ENCODE peak calls at places on chromosomes 5 and 9, in four cellular contexts. F, Z, T and P are unnamed samples.
A peak's percentile ranks its signal among the peaks of the same experiment; 100 is the strongest.

GRCh38 chr9:116087751-116088194 is 65.8 kb upstream of the PAPPA start:
- DNase-seq in Z (no peak), F (no peak), T (no peak), P (no peak)

GRCh38 chr9:114911167-114911821 is 19.1 kb downstream of the TNFSF8 start:
- DNase-seq in Z (peak; percentile 37), F (no peak), T (no peak), P (peak; percentile 33)

GRCh38 chr5:92890841-92891244 is 690.2 kb downstream of the NR2F1-AS1 start:
- DNase-seq in T (no peak), F (no peak), Z (no peak), P (no peak)

GRCh38 chr9:106869458-106869857 is 6.5 kb downstream of the ZNF462 start:
- DNase-seq in T (no peak), Z (no peak), F (no peak), P (no peak)

GRCh38 chr5:337565-338130 is 16.1 kb downstream of the AHRR start:
- DNase-seq in T (no peak), Z (peak; percentile 37), F (no peak), P (no peak)

GRCh38 chr9:131318211-131318610 is 28.7 kb downstream of the PLPP7 start:
- DNase-seq in Z (no peak), T (no peak), F (no peak), P (no peak)

GRCh38 chr5:819078-819477 is 31.7 kb downstream of the ZDHHC11 start:
- DNase-seq in Z (no peak), T (no peak), F (no peak), P (no peak)

GRCh38 chr5:53109041-53109435 is 519 bp downstream of the MOCS2 start:
- DNase-seq in Z (peak; percentile 37), T (no peak), F (no peak), P (no peak)

GRCh38 chr5:132263548-132264261 is 6.2 kb downstream of the PDLIM4 start:
- DNase-seq in Z (no peak), T (no peak), F (peak; percentile 68), P (no peak)

GRCh38 chr5:77316871-77317661 is 106.6 kb downstream of the PDE8B start:
- DNase-seq in Z (no peak), F (no peak), T (no peak), P (no peak)

GRCh38 chr5:113425909-113426308 is 8.9 kb downstream of the TSSK1B start:
- DNase-seq in T (no peak), F (no peak), Z (no peak), P (no peak)

GRCh38 chr5:82549263-82549662 is 271.1 kb upstream of the RPS23 start:
- DNase-seq in F (no peak), T (no peak), Z (no peak), P (no peak)

GRCh38 chr9:131838581-131839280 is 98.9 kb upstream of the RAPGEF1 start:
- DNase-seq in T (no peak), Z (no peak), F (no peak), P (no peak)

GRCh38 chr5:180669661-180670060 is 20.3 kb upstream of the FLT4 start:
- DNase-seq in Z (peak; percentile 28), T (no peak), F (no peak), P (no peak)

GRCh38 chr9:13524245-13524644 is 244.8 kb upstream of the MPDZ start:
- DNase-seq in Z (no peak), F (no peak), T (no peak), P (no peak)

GRCh38 chr5:110371725-110372041 is 354.8 kb downstream of the TMEM232 start:
- DNase-seq in Z (peak; percentile 65), T (no peak), F (no peak), P (no peak)

GRCh38 chr5:78809444-78809843 is 160.9 kb upstream of the LHFPL2 start:
- DNase-seq in Z (no peak), F (no peak), T (no peak), P (no peak)

GRCh38 chr5:59640411-59640810 is 253.1 kb downstream of the PDE4D start:
- DNase-seq in Z (no peak), T (no peak), F (no peak), P (no peak)

GRCh38 chr9:86434039-86434726 is 80.0 kb upstream of the TUT7 start:
- DNase-seq in T (no peak), Z (peak; percentile 63), F (peak; percentile 69), P (peak; percentile 7)

GRCh38 chr9:35981704-35982103 is 23.8 kb upstream of the OR2S2 start:
- DNase-seq in T (no peak), F (no peak), Z (no peak), P (no peak)

GRCh38 chr9:35488019-35488418 is 1.9 kb upstream of the RUSC2 start:
- DNase-seq in T (no peak), F (no peak), Z (no peak), P (no peak)

GRCh38 chr5:127216906-127217675 is 73.5 kb upstream of the MEGF10 start:
- DNase-seq in T (no peak), Z (no peak), F (no peak), P (no peak)

GRCh38 chr5:35879649-35880048 is 23.0 kb downstream of the IL7R start:
- DNase-seq in T (no peak), F (no peak), Z (no peak), P (no peak)

GRCh38 chr5:112436139-112436538 is 17.1 kb upstream of the EPB41L4A start:
- DNase-seq in F (no peak), T (no peak), Z (no peak), P (no peak)

GRCh38 chr5:35122819-35123218 is 75.1 kb upstream of the AGXT2 start:
- DNase-seq in Z (no peak), T (no peak), F (no peak), P (no peak)

GRCh38 chr9:80378669-80379293 is 807.0 kb downstream of the TLE4 start:
- DNase-seq in T (no peak), Z (no peak), F (no peak), P (no peak)

GRCh38 chr5:59039003-59039295 is 456.1 kb downstream of the RAB3C start:
- DNase-seq in T (no peak), Z (no peak), F (no peak), P (no peak)

GRCh38 chr5:55691265-55692105 is 20.6 kb downstream of the SLC38A9 start:
- DNase-seq in T (no peak), F (peak; percentile 14), Z (peak; percentile 53), P (no peak)

GRCh38 chr5:98933446-98934072 is 4.8 kb upstream of the CHD1 start:
- DNase-seq in T (no peak), F (no peak), Z (peak; percentile 82), P (no peak)

GRCh38 chr9:126428524-126429175 is 102.0 kb downstream of the MVB12B start:
- DNase-seq in F (no peak), T (no peak), Z (peak; percentile 21), P (no peak)

GRCh38 chr5:23268136-23268535 is 239.3 kb upstream of the PRDM9 start:
- DNase-seq in T (no peak), F (no peak), Z (no peak), P (no peak)

GRCh38 chr9:73685786-73686185 is 534.1 kb downstream of the ANXA1 start:
- DNase-seq in Z (no peak), F (no peak), T (no peak), P (no peak)